ENCODE peak calls at places on chromosomes 3 and 15, in nine cellular contexts. J, N, A, F, R, I, W, V and Z are unnamed samples.

GRCh38 chr3:128274837-128275236 is 121.6 kb downstream of the EEFSEC start:
- DNase-seq in J (no peak), N (no peak), A (peak; percentile 68), F (peak; percentile 91), R (no peak), I (peak; percentile 95), W (no peak), V (no peak), Z (peak; percentile 42)

GRCh38 chr3:134651347-134652041 is 672 bp upstream of the KY start:
- DNase-seq in J (peak; percentile 84), N (peak; percentile 13), A (peak; percentile 59), F (peak; percentile 41), R (no peak), I (no peak), W (no peak), V (peak; percentile 15), Z (no peak)

GRCh38 chr15:38828031-38828532 is 263.5 kb upstream of the RASGRP1 start:
- DNase-seq in J (no peak), N (no peak), A (peak; percentile 88), F (peak; percentile 95), R (no peak), I (no peak), W (no peak), V (no peak), Z (no peak)

GRCh38 chr3:41026394-41027177 is 172.7 kb upstream of the CTNNB1 start:
- DNase-seq in J (peak; percentile 82), N (peak; percentile 17), A (peak; percentile 31), F (peak; percentile 96), R (peak; percentile 38), I (peak; percentile 19), W (no peak), V (no peak), Z (peak; percentile 21)

GRCh38 chr3:15708882-15709677 is 88.7 kb downstream of the ANKRD28 start:
- DNase-seq in J (no peak), N (no peak), A (peak; percentile 74), F (peak; percentile 82), R (peak; percentile 12), I (peak; percentile 69), W (no peak), V (no peak), Z (no peak)

GRCh38 chr15:40469776-40470390 is 901 bp upstream of the CHST14 start:
- DNase-seq in J (no peak), N (no peak), A (no peak), F (no peak), R (no peak), I (no peak), W (no peak), V (no peak), Z (no peak)

GRCh38 chr3:157135671-157136396 is 24.1 kb downstream of the CCNL1 start:
- DNase-seq in J (no peak), N (no peak), A (peak; percentile 62), F (peak; percentile 73), R (peak; percentile 52), I (peak; percentile 56), W (no peak), V (no peak), Z (no peak)

GRCh38 chr3:170703121-170703588 is 117.3 kb upstream of the SLC7A14 start:
- DNase-seq in J (no peak), N (no peak), A (peak; percentile 89), F (peak; percentile 76), R (no peak), I (peak; percentile 74), W (no peak), V (no peak), Z (peak; percentile 81)

GRCh38 chr15:38517312-38517711 is 47.3 kb downstream of the RASGRP1 start:
- DNase-seq in J (no peak), N (no peak), A (no peak), F (peak; percentile 2), R (no peak), I (no peak), W (no peak), V (no peak), Z (no peak)

GRCh38 chr15:22936577-22937472 is 43.3 kb downstream of the CYFIP1 start:
- DNase-seq in J (no peak), N (no peak), A (no peak), F (no peak), R (no peak), I (no peak), W (no peak), V (no peak), Z (no peak)

GRCh38 chr3:54123538-54124196 is 1.3 kb downstream of the CACNA2D3 start:
- DNase-seq in J (no peak), N (no peak), A (no peak), F (peak; percentile 38), R (no peak), I (no peak), W (no peak), V (no peak), Z (no peak)

GRCh38 chr3:51943451-51944391 is 1.6 kb downstream of the PARP3 start:
- DNase-seq in J (peak; percentile 66), N (no peak), A (no peak), F (no peak), R (no peak), I (no peak), W (no peak), V (no peak), Z (no peak)
- H3K4me3 ChIP-seq in J (no peak overlapping the region), N (no peak overlapping the region), A (peak overlapping the region; percentile 66), F (no peak overlapping the region), R (no peak overlapping the region), I (no peak overlapping the region), W (peak overlapping the region; percentile 96), V (no peak overlapping the region), Z (no peak overlapping the region)

GRCh38 chr3:167033866-167034265 is 346.2 kb downstream of the ZBBX start:
- DNase-seq in J (no peak), N (no peak), A (no peak), F (no peak), R (peak; percentile 1), I (no peak), W (no peak), V (no peak), Z (no peak)

GRCh38 chr3:167031364-167032049 is 348.6 kb downstream of the ZBBX start:
- DNase-seq in J (no peak), N (no peak), A (no peak), F (no peak), R (no peak), I (no peak), W (no peak), V (no peak), Z (no peak)

GRCh38 chr3:167030059-167030458 is 350.0 kb downstream of the ZBBX start:
- DNase-seq in J (no peak), N (no peak), A (no peak), F (no peak), R (no peak), I (no peak), W (no peak), V (no peak), Z (no peak)

GRCh38 chr3:167032267-167032876 is 347.7 kb downstream of the ZBBX start:
- DNase-seq in J (no peak), N (no peak), A (peak; percentile 6), F (peak; percentile 70), R (peak; percentile 61), I (peak; percentile 79), W (no peak), V (peak; percentile 13), Z (no peak)
- TF ChIP-seq CTCF in J (no peak), N (no peak), A (peak; percentile 19), F (peak; percentile 42), R (peak; percentile 64), I (peak; percentile 66), W (no peak), V (peak; percentile 49), Z (no peak)

GRCh38 chr15:89780601-89781000 is 4.5 kb downstream of the MESP2 start:
- DNase-seq in J (no peak), N (no peak), A (no peak), F (no peak), R (no peak), I (no peak), W (no peak), V (no peak), Z (no peak)

GRCh38 chr15:89783111-89783860 is 7.2 kb downstream of the MESP2 start:
- DNase-seq in J (no peak), N (no peak), A (peak; percentile 84), F (peak; percentile 72), R (no peak), I (no peak), W (no peak), V (no peak), Z (peak; percentile 50)

GRCh38 chr15:89781055-89781454 is 4.9 kb downstream of the MESP2 start:
- DNase-seq in J (no peak), N (peak; percentile 73), A (no peak), F (no peak), R (no peak), I (peak; percentile 83), W (no peak), V (no peak), Z (no peak)

GRCh38 chr15:89783861-89784685 is 7.9 kb downstream of the MESP2 start:
- DNase-seq in J (no peak), N (peak; percentile 73), A (no peak), F (no peak), R (no peak), I (no peak), W (no peak), V (no peak), Z (no peak)

GRCh38 chr15:89781891-89782618 is 5.9 kb downstream of the MESP2 start:
- DNase-seq in J (no peak), N (peak; percentile 37), A (peak; percentile 66), F (peak; percentile 56), R (no peak), I (peak; percentile 92), W (no peak), V (no peak), Z (no peak)
- H3K4me3 ChIP-seq in J (no peak overlapping the region), N (no peak overlapping the region), A (no peak overlapping the region), F (no peak overlapping the region), R (no peak overlapping the region), I (no peak overlapping the region), W (no peak overlapping the region), V (no peak overlapping the region), Z (no peak overlapping the region)

GRCh38 chr15:79028411-79028964 is 62.1 kb downstream of the RASGRF1 start:
- DNase-seq in J (no peak), N (peak; percentile 26), A (peak; percentile 6), F (peak; percentile 49), R (peak; percentile 73), I (peak; percentile 48), W (no peak), V (no peak), Z (no peak)

GRCh38 chr15:79031821-79032220 is 58.8 kb downstream of the RASGRF1 start:
- DNase-seq in J (no peak), N (no peak), A (no peak), F (no peak), R (no peak), I (no peak), W (no peak), V (no peak), Z (no peak)

GRCh38 chr15:79032656-79033055 is 57.9 kb downstream of the RASGRF1 start:
- DNase-seq in J (no peak), N (no peak), A (no peak), F (no peak), R (no peak), I (no peak), W (no peak), V (no peak), Z (no peak)

GRCh38 chr15:79031201-79031600 is 59.4 kb downstream of the RASGRF1 start:
- DNase-seq in J (no peak), N (no peak), A (no peak), F (no peak), R (no peak), I (no peak), W (no peak), V (no peak), Z (no peak)

DNA sequence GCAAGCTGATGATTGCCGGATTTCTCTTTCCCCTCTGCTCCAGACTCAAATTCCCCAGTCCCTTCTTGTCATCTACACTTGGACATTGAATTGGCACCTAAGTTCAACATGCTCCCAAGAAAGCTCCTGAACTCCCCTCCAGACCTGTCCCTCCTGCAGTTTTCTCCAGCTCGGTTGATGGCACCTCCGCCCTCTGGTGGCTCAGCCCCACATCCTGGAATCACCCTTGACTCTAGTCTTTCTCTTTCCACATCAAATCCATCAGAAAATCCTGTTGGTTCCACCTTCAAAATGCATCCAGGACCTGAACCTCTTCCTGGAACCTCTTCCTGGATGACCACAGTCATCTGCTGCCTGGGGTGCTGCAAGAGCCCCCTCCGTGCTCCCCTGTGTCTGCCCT is 60.1 kb downstream of the RASGRF1 start:
- DNase-seq in J (no peak), N (no peak), A (no peak), F (no peak), R (no peak), I (no peak), W (no peak), V (no peak), Z (no peak)
- TF ChIP-seq CTCF in J (no peak), N (no peak), A (no peak), F (no peak), R (peak; percentile 10), I (no peak), W (no peak), V (no peak), Z (no peak)